ENCODE peak calls at places on chromosomes 3 and 15, in ten cellular contexts. Y is aorta, E is heart right ventricle, A is tibial nerve, L is breast epithelium, G is body of pancreas, Z is psoas muscle, V is GM23338, P is HAP-1, X is upper lobe of left lung. J is an unnamed sample.

GRCh38 chr15:78855746-78856145 is 16.9 kb upstream of the MORF4L1 start:
- DNase-seq in Y (no peak), E (no peak), A (no peak), L (no peak), G (no peak), Z (no peak), V (no peak), P (no peak), X (no peak), J (no peak)

GRCh38 chr3:175411405-175411804 is 552.3 kb downstream of the NAALADL2 start:
- DNase-seq in Y (no peak), E (no peak), A (no peak), L (no peak), G (no peak), Z (no peak), V (no peak), P (no peak), X (no peak), J (no peak)

GRCh38 chr3:63048927-63049326 is 173.7 kb upstream of the CADPS start:
- DNase-seq in Y (no peak), E (no peak), A (no peak), L (no peak), G (no peak), Z (no peak), V (no peak), P (no peak), X (no peak), J (no peak)

GRCh38 chr3:117101697-117102096 is 392.1 kb downstream of the TUSC7 start:
- DNase-seq in Y (no peak), E (no peak), A (no peak), L (no peak), G (no peak), Z (no peak), V (no peak), P (no peak), X (no peak), J (no peak)

GRCh38 chr3:121431717-121432517 is 113.9 kb downstream of the POLQ start:
- DNase-seq in Y (no peak), E (no peak), A (no peak), L (no peak), G (no peak), Z (no peak), V (no peak), P (no peak), X (no peak), J (peak; percentile 42)

GRCh38 chr15:67865766-67866165 is 25.9 kb upstream of the RNU6-1 start:
- DNase-seq in Y (no peak), E (no peak), A (no peak), L (no peak), G (no peak), Z (no peak), V (no peak), P (peak; percentile 53), X (no peak), J (no peak)

GRCh38 chr3:6805236-6805635 is 55.7 kb upstream of the GRM7 start:
- DNase-seq in Y (no peak), E (no peak), A (no peak), L (no peak), G (no peak), Z (no peak), V (no peak), P (no peak), X (no peak), J (no peak)

GRCh38 chr3:95212117-95212516 is 1149.3 kb downstream of the NSUN3 start:
- DNase-seq in Y (no peak), E (no peak), A (no peak), L (no peak), G (no peak), Z (no peak), V (no peak), P (no peak), X (no peak), J (no peak)

GRCh38 chr15:22851513-22851912 is 13.0 kb downstream of the NIPA2 start:
- DNase-seq in Y (no peak), E (no peak), A (no peak), L (no peak), G (no peak), Z (no peak), V (no peak), P (no peak), X (no peak), J (no peak)

GRCh38 chr3:186356152-186356551 is 5.9 kb downstream of the DGKG start:
- DNase-seq in Y (no peak), E (no peak), A (no peak), L (no peak), G (no peak), Z (no peak), V (no peak), P (no peak), X (no peak), J (no peak)

GRCh38 chr15:73054417-73054963 is 2.2 kb downstream of the NEO1 start:
- DNase-seq in Y (no peak), E (no peak), A (no peak), L (no peak), G (no peak), Z (no peak), V (no peak), P (no peak), X (no peak), J (no peak)

GRCh38 chr3:51371943-51372557 is 13.0 kb upstream of the MANF start:
- DNase-seq in Y (peak; percentile 56), E (no peak), A (no peak), L (no peak), G (peak; percentile 65), Z (no peak), V (peak; percentile 92), P (peak; percentile 80), X (no peak), J (peak; percentile 51)

GRCh38 chr3:115293321-115293720 is 146.2 kb upstream of the ZBTB20 start:
- DNase-seq in Y (no peak), E (no peak), A (no peak), L (no peak), G (no peak), Z (no peak), V (no peak), P (no peak), X (no peak), J (no peak)

GRCh38 chr3:55243686-55244085 is 243.4 kb downstream of the WNT5A start:
- DNase-seq in Y (no peak), E (no peak), A (no peak), L (no peak), G (no peak), Z (no peak), V (peak; percentile 6), P (no peak), X (no peak), J (no peak)

DNA sequence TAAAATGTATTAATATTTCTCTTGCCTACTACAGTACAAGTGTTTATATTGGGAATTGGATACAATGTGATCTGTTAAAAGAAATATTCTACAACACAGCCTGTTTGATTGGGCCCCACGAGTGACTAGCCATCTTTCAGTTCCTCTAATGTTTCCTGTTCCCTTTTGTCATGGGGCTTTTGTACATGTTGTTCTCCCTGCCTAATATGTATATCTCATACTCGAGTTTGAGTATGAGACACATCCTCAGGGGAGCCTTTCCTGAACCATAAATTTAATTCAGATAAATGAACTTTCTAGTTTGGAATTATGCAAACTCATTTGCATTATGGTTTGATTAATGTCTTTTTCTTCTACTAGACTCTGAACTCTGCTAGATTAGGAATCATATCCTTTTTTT is 65.5 kb downstream of the MEF2A start:
- DNase-seq in Y (no peak), E (no peak), A (no peak), L (no peak), G (no peak), Z (no peak), V (no peak), P (no peak), X (no peak), J (no peak)
- H3K4me1 ChIP-seq in Y (peaks cover 2% of the 10 kb centered on the region), E (peaks cover 77% of the 10 kb centered on the region), A (peaks cover 19% of the 10 kb centered on the region), L (no peaks in the 10 kb centered on the region), G (peaks cover 52% of the 10 kb centered on the region), Z (peaks cover 65% of the 10 kb centered on the region), V (peaks cover 36% of the 10 kb centered on the region), P (peaks cover 27% of the 10 kb centered on the region), X (peaks cover 54% of the 10 kb centered on the region), J (no peaks in the 10 kb centered on the region)

DNA sequence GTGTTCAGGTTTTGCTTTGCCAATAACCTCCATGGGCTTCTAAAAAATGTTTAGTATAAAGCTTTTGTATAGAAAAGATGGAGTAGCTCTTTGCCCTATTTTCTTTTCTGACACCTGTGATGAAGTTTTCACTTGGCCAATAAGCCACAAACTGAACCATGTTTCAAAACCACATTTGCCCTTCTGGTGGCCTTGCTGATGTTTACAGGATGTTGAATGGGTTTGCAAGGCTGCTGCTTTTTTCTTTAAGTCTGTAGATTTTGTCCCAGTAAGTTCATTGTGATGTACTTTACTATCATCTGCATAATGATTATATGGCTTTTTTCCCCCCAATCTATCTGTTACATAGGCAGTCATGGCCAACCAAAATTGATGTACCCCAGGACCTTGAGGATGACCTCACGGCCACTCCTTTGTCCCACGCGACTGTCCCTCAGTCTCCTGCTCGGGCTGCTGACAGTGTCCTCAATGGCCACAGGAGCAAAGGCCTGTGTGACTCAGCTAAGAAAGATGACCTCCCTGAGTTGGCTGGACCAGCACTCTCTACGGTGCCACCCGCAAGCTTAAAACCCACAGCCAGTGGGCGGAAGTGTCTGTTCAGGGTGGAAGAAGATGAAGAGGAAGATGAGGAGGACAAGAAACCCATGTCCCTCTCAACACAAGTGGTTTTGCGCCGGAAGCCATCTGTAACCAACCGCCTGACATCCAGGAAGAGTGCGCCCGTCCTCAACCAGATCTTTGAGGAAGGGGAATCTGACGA is 60.8 kb downstream of the SNRK start:
- DNase-seq in Y (no peak), E (no peak), A (no peak), L (no peak), G (no peak), Z (no peak), V (no peak), P (no peak), X (no peak), J (peak; percentile 41)
- H3K4me1 ChIP-seq in Y (no peaks in the 10 kb centered on the region), E (peaks cover 32% of the 10 kb centered on the region), A (no peaks in the 10 kb centered on the region), L (no peaks in the 10 kb centered on the region), G (peaks cover 26% of the 10 kb centered on the region), Z (peaks cover 4% of the 10 kb centered on the region), V (peaks cover 11% of the 10 kb centered on the region), P (no peaks in the 10 kb centered on the region), X (no peaks in the 10 kb centered on the region), J (peaks cover 76% of the 10 kb centered on the region)

DNA sequence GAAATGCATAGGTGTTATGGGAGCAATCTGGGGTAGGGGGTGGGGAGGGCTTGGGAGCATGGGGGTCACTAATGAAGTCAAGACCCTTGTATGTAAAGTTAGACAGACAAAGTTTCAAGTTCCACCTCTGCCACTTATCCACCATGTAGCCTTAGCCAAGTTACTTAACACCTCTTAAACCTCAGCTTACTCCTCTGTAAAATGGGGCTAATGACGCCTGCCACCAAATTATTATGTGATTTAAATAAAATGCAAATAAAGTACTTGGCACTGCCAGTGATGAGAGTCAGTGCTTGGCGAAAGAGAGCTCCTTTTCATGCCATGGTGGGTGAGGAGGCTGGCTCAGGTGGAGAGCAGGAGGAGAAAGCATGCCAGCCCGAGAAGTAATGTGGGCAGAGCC is 18.6 kb upstream of the TLE3 start:
- DNase-seq in Y (no peak), E (no peak), A (no peak), L (no peak), G (no peak), Z (no peak), V (no peak), P (no peak), X (no peak), J (no peak)
- H3K4me1 ChIP-seq in Y (no peaks in the 10 kb centered on the region), E (peaks cover 25% of the 10 kb centered on the region), A (peaks cover 8% of the 10 kb centered on the region), L (no peaks in the 10 kb centered on the region), G (peaks cover 17% of the 10 kb centered on the region), Z (peaks cover 10% of the 10 kb centered on the region), V (peaks cover 5% of the 10 kb centered on the region), P (peaks cover 9% of the 10 kb centered on the region), X (peaks cover 15% of the 10 kb centered on the region), J (no peaks in the 10 kb centered on the region)

DNA sequence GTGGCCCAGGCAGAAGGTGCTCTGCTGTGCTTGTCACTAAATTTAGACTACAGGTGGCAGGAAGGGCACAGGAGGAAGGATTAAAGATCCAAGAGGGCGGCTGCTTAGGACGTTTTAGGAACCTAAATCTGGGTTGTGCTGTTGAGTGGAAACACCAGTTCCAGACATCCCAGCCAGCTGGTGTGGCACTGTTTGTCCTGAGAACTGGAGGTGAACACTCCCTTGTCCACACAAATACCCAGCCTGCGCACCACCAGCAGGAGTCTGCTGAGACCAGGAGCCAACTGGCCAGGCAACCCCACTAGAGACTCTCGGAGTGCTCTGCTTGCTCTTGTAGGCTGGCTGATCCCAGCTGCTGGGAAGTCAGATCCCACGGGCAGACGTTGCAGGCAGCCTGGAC is 30.3 kb upstream of the UACA start:
- DNase-seq in Y (no peak), E (no peak), A (no peak), L (no peak), G (no peak), Z (no peak), V (no peak), P (no peak), X (no peak), J (no peak)
- H3K4me1 ChIP-seq in Y (no peaks in the 10 kb centered on the region), E (peaks cover 22% of the 10 kb centered on the region), A (no peaks in the 10 kb centered on the region), L (no peaks in the 10 kb centered on the region), G (no peaks in the 10 kb centered on the region), Z (no peaks in the 10 kb centered on the region), V (no peaks in the 10 kb centered on the region), P (no peaks in the 10 kb centered on the region), X (no peaks in the 10 kb centered on the region), J (no peaks in the 10 kb centered on the region)

J was measured in CD8-positive, alpha-beta T cell.